ENCODE peak calls at places on chromosomes 16 and 17, in nine cellular contexts. U is HFF-Myc; M is activated CD8-positive, alpha-beta memory T cell treated with anti-CD3 and anti-CD28 coated beads for 24 hours; R is lung; W is heart right ventricle; K is NCI-H345; D is stimulated activated CD4-positive, alpha-beta T cell treated with anti-CD3 and anti-CD28 coated beads, Interleukin-12 subunit alpha, Interleukin-12 subunit beta, amount 100 ng/mL, for 4 hours; V is RCC 7860; T is mesenchymal stem cell. A is an unnamed sample.

GRCh38 chr16:920722-921121 is 50.1 kb downstream of the LMF1 start:
- DNase-seq in D (no peak), R (no peak), W (peak), T (peak), U (no peak), K (no peak), M (no peak), V (no peak), A (no peak)

GRCh38 chr17:30226878-30227277 is 8.6 kb downstream of the SLC6A4 start:
- DNase-seq in V (no peak), R (no peak), D (no peak), T (no peak), W (no peak), M (no peak), K (no peak), U (no peak), A (no peak)

GRCh38 chr17:73203135-73203787 is 10.4 kb downstream of the COG1 start:
- DNase-seq in T (no peak), W (no peak), V (no peak), M (no peak), U (no peak), D (no peak), K (no peak), R (no peak), A (no peak)

GRCh38 chr17:30824002-30824355 is 513 bp downstream of the CRLF3 start:
- DNase-seq in M (no peak), W (no peak), U (no peak), K (peak), V (no peak), R (no peak), D (no peak), T (no peak), A (no peak)

GRCh38 chr17:5526821-5527598 is 40.6 kb downstream of the MIS12 start:
- DNase-seq in K (peak), V (peak), T (peak), U (peak), W (peak), M (peak), D (peak), R (no peak), A (no peak)

GRCh38 chr16:15988268-15989013 is 39.0 kb downstream of the ABCC1 start:
- DNase-seq in W (no peak), T (peak), D (no peak), V (no peak), M (no peak), U (no peak), R (no peak), K (no peak), A (no peak)

GRCh38 chr17:17725853-17726720 is 44.8 kb downstream of the RAI1 start:
- DNase-seq in W (no peak), V (no peak), K (no peak), D (no peak), U (no peak), T (peak), R (no peak), M (no peak), A (no peak)

GRCh38 chr17:7079581-7080444 is at the start of gene CLEC10A:
- DNase-seq in K (no peak), U (no peak), R (no peak), M (no peak), V (no peak), D (no peak), W (no peak), T (no peak), A (no peak)

GRCh38 chr16:57564571-57565270 is 22.3 kb downstream of the ADGRG5 start:
- DNase-seq in W (no peak), U (no peak), T (peak), V (no peak), R (no peak), M (peak), D (no peak), K (no peak), A (peak)

GRCh38 chr17:6191405-6192095 is 121.4 kb downstream of the WSCD1 start:
- DNase-seq in T (no peak), K (no peak), R (no peak), M (no peak), U (no peak), W (no peak), V (no peak), D (no peak), A (no peak)

GRCh38 chr16:47132310-47132709 is 11.4 kb downstream of the NETO2 start:
- DNase-seq in R (no peak), V (no peak), K (no peak), U (no peak), W (no peak), T (no peak), D (no peak), M (no peak), A (no peak)

GRCh38 chr16:23679986-23680336 is 1.3 kb downstream of the PLK1 start:
- DNase-seq in V (no peak), U (no peak), M (no peak), T (no peak), D (no peak), K (no peak), W (no peak), R (no peak), A (no peak)

GRCh38 chr16:49773534-49774486 is 82.1 kb downstream of the ZNF423 start:
- DNase-seq in K (no peak), D (no peak), U (no peak), T (peak), R (no peak), W (no peak), M (no peak), V (no peak), A (no peak)